ENCODE peak calls at places on chromosomes 11 and 22, in ten cellular contexts. G, Q, I, T, E, F, M, Y, U and R are unnamed samples.

GRCh38 chr22:27718186-27719032 is 83.1 kb downstream of the MN1 start:
- DNase-seq in I (peak), U (peak), G (peak), M (peak), Y (no peak), F (peak), T (peak), Q (peak), E (peak), R (peak)

GRCh38 chr11:121996574-121996973 is 119.4 kb downstream of the BLID start:
- DNase-seq in U (no peak), Y (no peak), E (no peak), I (no peak), Q (no peak), F (no peak), T (no peak), M (no peak), G (no peak), R (no peak)

GRCh38 chr11:36478700-36479329 is 31.3 kb downstream of the TRAF6 start:
- DNase-seq in Q (peak), F (no peak), U (no peak), E (no peak), M (peak), I (peak), G (no peak), Y (peak), T (peak), R (peak)

GRCh38 chr11:132921597-132921996 is 610.7 kb downstream of the OPCML start:
- DNase-seq in E (no peak), Y (no peak), U (no peak), I (no peak), F (no peak), M (no peak), T (no peak), Q (no peak), G (no peak), R (no peak)

GRCh38 chr22:32528984-32529982 is 54.7 kb downstream of the FBXO7 start:
- DNase-seq in U (peak), F (peak), T (peak), I (peak), Q (peak), E (peak), G (peak), M (peak), Y (peak), R (peak)

GRCh38 chr11:93662177-93662575 is 694 bp downstream of the CEP295 start:
- DNase-seq in Q (no peak), G (no peak), F (no peak), T (no peak), U (no peak), I (no peak), M (no peak), E (no peak), Y (no peak), R (no peak)

GRCh38 chr11:10568486-10568941 is at the start of gene LYVE1:
- DNase-seq in T (no peak), E (no peak), Y (no peak), F (no peak), I (peak), G (no peak), M (peak), Q (no peak), U (peak), R (peak)

GRCh38 chr11:47553417-47553746 is 450 bp upstream of the CELF1 start:
- DNase-seq in U (no peak), E (no peak), T (no peak), M (no peak), I (no peak), F (no peak), Y (no peak), Q (no peak), G (no peak), R (no peak)

GRCh38 chr11:47083913-47084312 is 92.8 kb downstream of the ARFGAP2 start:
- DNase-seq in U (no peak), G (no peak), Y (no peak), T (no peak), Q (peak), F (no peak), M (no peak), I (no peak), E (no peak), R (no peak)

GRCh38 chr11:74520927-74521665 is 27.6 kb upstream of the LIPT2 start:
- DNase-seq in Q (no peak), T (no peak), F (no peak), I (no peak), Y (no peak), M (no peak), G (no peak), U (no peak), E (no peak), R (no peak)

GRCh38 chr11:123137496-123138270 is 57.4 kb downstream of the CLMP start:
- DNase-seq in T (no peak), Q (peak), U (peak), M (peak), E (peak), G (peak), Y (no peak), F (peak), I (peak), R (peak)

GRCh38 chr11:106507645-106508306 is 430.3 kb downstream of the AASDHPPT start:
- DNase-seq in F (no peak), Q (no peak), T (no peak), Y (no peak), M (no peak), I (no peak), U (no peak), E (no peak), G (no peak), R (no peak)

GRCh38 chr11:105202422-105202821 is 62.9 kb upstream of the CARD18 start:
- DNase-seq in U (no peak), E (peak), Y (no peak), G (no peak), M (no peak), T (no peak), I (no peak), Q (no peak), F (no peak), R (no peak)

GRCh38 chr11:67640021-67640757 is 626 bp upstream of the TBX10 start:
- DNase-seq in F (peak), M (peak), I (peak), Q (peak), T (peak), G (peak), U (no peak), Y (peak), E (peak), R (peak)

GRCh38 chr22:32465661-32466060 is 1.4 kb upstream of the BPIFC start:
- DNase-seq in E (no peak), T (no peak), Q (no peak), G (no peak), U (no peak), F (no peak), M (no peak), I (no peak), Y (no peak), R (no peak)

GRCh38 chr22:32199961-32200360 is 4.9 kb downstream of the RFPL2 start:
- DNase-seq in I (no peak), G (no peak), M (no peak), F (no peak), E (no peak), Q (no peak), Y (no peak), U (no peak), T (no peak), R (no peak)

GRCh38 chr11:33970984-33971466 is 79.1 kb upstream of the LMO2 start:
- DNase-seq in I (peak), E (peak), Q (peak), M (peak), T (peak), F (peak), Y (no peak), U (no peak), G (no peak), R (peak)

GRCh38 chr11:70319694-70320093 is 49.2 kb downstream of the PPFIA1 start:
- DNase-seq in M (no peak), E (no peak), Y (no peak), T (no peak), F (peak), G (peak), Q (no peak), U (no peak), I (no peak), R (no peak)

GRCh38 chr22:23216331-23217170 is 36.2 kb downstream of the BCR start:
- DNase-seq in G (peak), U (no peak), Q (no peak), E (no peak), Y (peak), I (no peak), M (no peak), T (no peak), F (no peak), R (no peak)

GRCh38 chr22:44807915-44808690 is 55.7 kb downstream of the ARHGAP8 start:
- DNase-seq in F (no peak), I (no peak), Q (no peak), U (no peak), Y (no peak), G (no peak), E (no peak), T (no peak), M (no peak), R (no peak)

GRCh38 chr22:22710719-22711531 is 66.5 kb downstream of the GGTLC2 start:
- DNase-seq in U (peak), Q (peak), F (peak), E (peak), M (peak), G (peak), I (peak), T (peak), Y (peak), R (peak)

GRCh38 chr11:47915407-47916137 is 64.8 kb upstream of the PTPRJ start:
- DNase-seq in G (no peak), M (no peak), U (no peak), Q (no peak), T (no peak), Y (peak), F (peak), E (peak), I (peak), R (no peak)

DNA sequence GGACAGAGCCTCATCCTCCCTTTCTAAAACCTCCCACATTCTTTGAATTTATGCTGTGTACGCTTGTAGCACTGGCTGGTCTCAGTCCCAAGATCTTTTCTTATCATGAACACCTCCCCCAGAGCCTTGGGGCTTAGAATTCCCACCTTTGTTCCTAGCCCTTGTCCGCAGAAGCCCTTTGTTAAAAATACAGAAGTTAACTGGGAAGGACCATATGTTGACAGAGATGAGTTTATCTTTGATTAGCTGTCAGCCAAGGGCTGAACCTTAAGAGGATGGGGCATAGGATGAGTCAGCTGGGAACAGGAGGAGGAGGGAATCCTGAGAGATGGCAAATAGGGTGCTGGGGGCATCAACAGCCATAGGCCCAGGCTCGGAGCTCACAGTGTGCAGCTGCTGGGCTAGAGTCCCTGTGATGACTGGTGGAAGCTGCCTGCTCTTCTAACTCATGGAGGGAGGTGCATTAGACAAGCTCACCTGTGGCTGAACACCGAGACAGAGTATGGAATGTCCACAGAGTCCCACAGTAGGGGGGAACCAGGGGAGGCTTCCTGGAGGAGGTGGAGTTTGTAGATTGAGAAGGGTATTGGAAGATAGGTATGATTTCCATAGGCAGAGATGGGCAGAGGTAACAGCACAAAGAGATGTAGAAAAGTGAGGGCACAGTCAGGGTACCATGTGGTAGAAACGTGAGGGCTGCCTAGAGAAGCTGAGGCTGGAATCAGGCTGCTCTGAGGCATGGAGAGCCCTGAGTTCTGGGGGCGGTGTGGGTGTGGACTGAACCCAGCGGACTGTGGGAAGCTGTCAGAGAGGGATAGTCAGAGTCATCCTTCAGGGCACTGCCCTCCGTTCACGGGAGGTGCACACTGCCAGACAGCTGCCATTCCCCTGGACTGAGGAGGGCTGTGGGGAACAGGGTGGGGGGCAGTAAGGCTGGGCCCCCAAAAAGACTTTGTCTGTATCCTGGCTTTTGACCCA is 9.9 kb downstream of the MICAL2 start:
- DNase-seq in I (no peak), F (no peak), E (no peak), Q (peak), M (no peak), Y (no peak), G (no peak), T (no peak), U (no peak), R (no peak)
- H3K27ac ChIP-seq in I (peak), F (no peak), E (peak), Q (peak), M (peak), Y (no peak), G (no peak), T (peak), U (peak), R (no peak)

DNA sequence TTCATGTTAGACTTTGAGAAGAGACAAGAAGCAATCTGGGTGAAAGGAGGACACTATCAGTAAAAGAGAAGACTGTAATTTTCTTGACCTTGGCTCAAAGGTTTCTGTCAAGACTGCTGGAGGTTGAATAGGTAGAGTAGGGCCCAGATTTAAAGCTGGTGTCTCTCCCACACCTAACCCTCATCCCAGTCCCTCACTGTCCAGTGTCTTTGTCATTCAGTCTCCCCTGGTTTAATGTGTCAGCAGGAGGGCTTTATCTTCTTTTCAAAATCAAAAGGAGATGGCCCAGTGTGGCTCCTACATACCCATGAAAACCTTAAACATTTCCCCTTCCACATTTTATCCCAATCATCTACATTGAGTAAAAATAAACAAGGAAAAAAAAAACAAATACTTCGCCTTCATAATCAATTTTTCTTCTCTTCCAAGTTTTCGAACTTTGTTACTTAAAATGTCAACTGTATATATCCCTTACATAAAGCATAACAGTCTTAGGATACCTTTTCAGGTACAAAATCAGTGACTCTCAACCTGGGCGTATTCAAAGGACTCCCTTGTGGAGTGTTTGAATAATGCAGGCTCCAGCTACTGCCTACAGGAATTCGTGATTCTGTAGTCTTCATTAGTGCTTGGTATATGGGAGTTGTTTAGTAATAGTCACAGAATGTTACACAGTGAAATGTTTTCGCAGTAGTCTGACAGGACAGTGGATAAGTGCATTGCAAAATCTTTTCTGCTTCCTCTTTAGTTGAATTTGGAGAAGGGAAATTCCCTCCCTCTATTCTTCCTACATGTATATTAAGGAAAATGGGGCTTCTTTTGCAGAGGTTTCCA is 87.2 kb downstream of the FAT3 start:
- DNase-seq in T (no peak), F (no peak), Q (peak), E (no peak), I (no peak), U (no peak), G (no peak), M (no peak), Y (no peak), R (no peak)
- TF ChIP-seq CTCF in T (no peak), F (no peak), Q (no peak), E (no peak), I (no peak), U (no peak), G (no peak), M (peak), Y (no peak), R (no peak)

GRCh38 chr11:2791139-2791520 is 91.3 kb upstream of the KCNQ1OT1 start:
- DNase-seq in E (no peak), U (peak), Q (no peak), I (peak), Y (no peak), T (no peak), F (no peak), G (peak), M (no peak), R (peak)
- H3K4me3 ChIP-seq in E (peak), U (peak), Q (no peak), I (peak), Y (peak), T (no peak), F (no peak), G (peak), M (no peak), R (peak)

GRCh38 chr11:99257131-99257530 is 236.4 kb downstream of the CNTN5 start:
- DNase-seq in U (no peak), Y (no peak), G (no peak), T (no peak), Q (no peak), M (no peak), E (no peak), I (no peak), F (no peak), R (no peak)

GRCh38 chr11:99260696-99261095 is 239.9 kb downstream of the CNTN5 start:
- DNase-seq in Q (peak), T (no peak), U (no peak), G (no peak), M (peak), Y (no peak), E (no peak), F (no peak), I (no peak), R (no peak)

GRCh38 chr11:99256614-99257013 is 235.9 kb downstream of the CNTN5 start:
- DNase-seq in G (no peak), F (no peak), U (no peak), T (no peak), M (no peak), E (no peak), I (no peak), Q (no peak), Y (no peak), R (no peak)
- H3K27ac ChIP-seq in G (no peak), F (no peak), U (no peak), T (no peak), M (no peak), E (no peak), I (no peak), Q (no peak), Y (no peak), R (no peak)

DNA sequence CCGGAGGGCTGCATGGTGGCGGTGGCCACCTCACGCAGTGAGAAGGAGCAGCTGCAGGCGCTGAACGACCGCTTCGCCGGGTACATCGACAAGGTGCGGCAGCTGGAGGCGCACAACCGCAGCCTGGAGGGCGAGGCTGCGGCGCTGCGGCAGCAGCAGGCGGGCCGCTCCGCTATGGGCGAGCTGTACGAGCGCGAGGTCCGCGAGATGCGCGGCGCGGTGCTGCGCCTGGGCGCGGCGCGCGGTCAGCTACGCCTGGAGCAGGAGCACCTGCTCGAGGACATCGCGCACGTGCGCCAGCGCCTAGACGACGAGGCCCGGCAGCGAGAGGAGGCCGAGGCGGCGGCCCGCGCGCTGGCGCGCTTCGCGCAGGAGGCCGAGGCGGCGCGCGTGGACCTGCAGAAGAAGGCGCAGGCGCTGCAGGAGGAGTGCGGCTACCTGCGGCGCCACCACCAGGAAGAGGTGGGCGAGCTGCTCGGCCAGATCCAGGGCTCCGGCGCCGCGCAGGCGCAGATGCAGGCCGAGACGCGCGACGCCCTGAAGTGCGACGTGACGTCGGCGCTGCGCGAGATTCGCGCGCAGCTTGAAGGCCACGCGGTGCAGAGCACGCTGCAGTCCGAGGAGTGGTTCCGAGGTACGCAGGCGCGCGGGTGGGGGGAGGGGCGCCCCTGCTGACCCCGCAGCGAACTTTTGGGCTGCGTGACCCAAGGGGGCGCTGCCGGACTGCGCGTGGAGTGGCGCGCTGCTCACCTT is 670 bp downstream of the NEFH start:
- DNase-seq in F (no peak), T (no peak), G (peak), M (no peak), Y (peak), I (no peak), Q (peak), E (no peak), U (no peak), R (peak)
- TF ChIP-seq CTCF in F (no peak), T (no peak), G (peak), M (no peak), Y (no peak), I (no peak), Q (no peak), E (no peak), U (no peak), R (peak)